ENCODE peak calls at places on chromosome 5, in nine cellular contexts. E, D, Q, K, X, J, F, M and W are unnamed samples.

GRCh38 chr5:136132087-136132486 is 558 bp upstream of the SMAD5 start:
- DNase-seq in E (peak; percentile 30), D (no peak), Q (no peak), K (no peak), X (no peak), J (no peak), F (peak; percentile 24), M (no peak), W (no peak)

GRCh38 chr5:116703923-116704322 is 129.3 kb upstream of the SEMA6A start:
- DNase-seq in E (no peak), D (no peak), Q (no peak), K (no peak), X (no peak), J (no peak), F (no peak), M (no peak), W (no peak)

GRCh38 chr5:172600571-172600970 is 40.5 kb upstream of the NEURL1B start:
- DNase-seq in E (no peak), D (no peak), Q (no peak), K (no peak), X (no peak), J (no peak), F (no peak), M (no peak), W (no peak)

GRCh38 chr5:72790188-72790587 is 26.3 kb upstream of the TNPO1 start:
- DNase-seq in E (no peak), D (peak; percentile 56), Q (no peak), K (peak; percentile 86), X (no peak), J (no peak), F (no peak), M (no peak), W (peak; percentile 21)

GRCh38 chr5:98827161-98827560 is 53.7 kb downstream of the RGMB start:
- DNase-seq in E (no peak), D (peak; percentile 15), Q (no peak), K (peak; percentile 75), X (peak; percentile 66), J (no peak), F (peak; percentile 56), M (peak; percentile 37), W (no peak)

GRCh38 chr5:43121565-43122484 is 1.1 kb downstream of the ZNF131 start:
- DNase-seq in E (no peak), D (no peak), Q (no peak), K (peak; percentile 75), X (peak; percentile 51), J (peak; percentile 23), F (peak; percentile 49), M (peak; percentile 55), W (peak; percentile 8)

GRCh38 chr5:105708442-105708841 is 1962.3 kb downstream of the EFNA5 start:
- DNase-seq in E (no peak), D (no peak), Q (no peak), K (no peak), X (no peak), J (no peak), F (no peak), M (no peak), W (no peak)

GRCh38 chr5:111631328-111631727 is 119.0 kb upstream of the STARD4 start:
- DNase-seq in E (no peak), D (no peak), Q (no peak), K (no peak), X (no peak), J (no peak), F (no peak), M (no peak), W (no peak)

GRCh38 chr5:150599917-150600511 is 40.4 kb upstream of the SYNPO start:
- DNase-seq in E (no peak), D (no peak), Q (no peak), K (peak; percentile 77), X (peak; percentile 88), J (peak; percentile 68), F (peak; percentile 86), M (peak; percentile 88), W (no peak)

GRCh38 chr5:180523629-180524466 is 29.7 kb downstream of the CNOT6 start:
- DNase-seq in E (no peak), D (no peak), Q (no peak), K (peak; percentile 13), X (peak; percentile 51), J (no peak), F (no peak), M (no peak), W (no peak)

GRCh38 chr5:16666861-16667481 is 50.2 kb upstream of the RETREG1 start:
- DNase-seq in E (no peak), D (no peak), Q (no peak), K (peak; percentile 15), X (peak; percentile 71), J (no peak), F (peak; percentile 64), M (no peak), W (no peak)

GRCh38 chr5:3303777-3304176 is 291.9 kb upstream of the IRX1 start:
- DNase-seq in E (no peak), D (no peak), Q (no peak), K (no peak), X (peak; percentile 4), J (no peak), F (no peak), M (no peak), W (no peak)

GRCh38 chr5:158947831-158948230 is 151.9 kb downstream of the EBF1 start:
- DNase-seq in E (no peak), D (no peak), Q (no peak), K (no peak), X (no peak), J (no peak), F (no peak), M (no peak), W (no peak)

GRCh38 chr5:162683280-162683679 is 615.7 kb downstream of the GABRG2 start:
- DNase-seq in E (no peak), D (no peak), Q (no peak), K (no peak), X (no peak), J (no peak), F (no peak), M (peak; percentile 65), W (no peak)

GRCh38 chr5:107466233-107466769 is 204.4 kb downstream of the EFNA5 start:
- DNase-seq in E (no peak), D (no peak), Q (no peak), K (peak; percentile 49), X (peak; percentile 93), J (peak; percentile 99), F (no peak), M (peak; percentile 99), W (no peak)

GRCh38 chr5:179908528-179908927 is 831 bp upstream of the TBC1D9B start:
- DNase-seq in E (peak; percentile 49), D (no peak), Q (no peak), K (no peak), X (no peak), J (no peak), F (peak; percentile 67), M (no peak), W (no peak)

GRCh38 chr5:139268364-139269202 is 25.0 kb upstream of the MATR3 start:
- DNase-seq in E (no peak), D (no peak), Q (no peak), K (no peak), X (no peak), J (no peak), F (no peak), M (no peak), W (no peak)

GRCh38 chr5:134503937-134504437 is 21.5 kb upstream of the JADE2 start:
- DNase-seq in E (no peak), D (no peak), Q (no peak), K (peak; percentile 10), X (no peak), J (no peak), F (no peak), M (peak; percentile 54), W (no peak)

GRCh38 chr5:39485075-39485474 is 60.3 kb upstream of the DAB2 start:
- DNase-seq in E (no peak), D (no peak), Q (no peak), K (no peak), X (no peak), J (no peak), F (no peak), M (no peak), W (no peak)

GRCh38 chr5:79173626-79174025 is 62.0 kb downstream of the BHMT start:
- DNase-seq in E (no peak), D (no peak), Q (no peak), K (no peak), X (no peak), J (no peak), F (no peak), M (no peak), W (no peak)